ENCODE peak calls at places on chromosomes 13 and 19, in four cellular contexts. C is DMS79, E is M059J, L is suprapubic skin. Q is an unnamed sample.
A peak's percentile ranks its signal among the peaks of the same experiment; 100 is the strongest.

GRCh38 chr13:26529441-26529840 is 28.0 kb upstream of the WASF3 start:
- DNase-seq in L (no peak), E (peak; percentile 49), C (no peak), Q (peak; percentile 34)

GRCh38 chr19:55549500-55550320 is 4.4 kb upstream of the SBK3 start:
- DNase-seq in E (peak; percentile 71), C (peak; percentile 11), L (no peak), Q (peak; percentile 80)

GRCh38 chr19:48418317-48419064 is 25.0 kb downstream of the GRIN2D start:
- DNase-seq in L (no peak), E (peak; percentile 87), C (no peak), Q (no peak)

GRCh38 chr13:46893820-46894533 is 2.9 kb downstream of the HTR2A start:
- DNase-seq in E (peak; percentile 21), L (peak; percentile 84), C (no peak), Q (no peak)

GRCh38 chr13:73551736-73552135 is 492.9 kb downstream of the KLF5 start:
- DNase-seq in E (no peak), L (no peak), C (no peak), Q (no peak)

GRCh38 chr13:94181461-94182107 is 297.9 kb downstream of the DCT start:
- DNase-seq in L (no peak), E (no peak), C (no peak), Q (no peak)

GRCh38 chr19:40257096-40257517 is 28.0 kb downstream of the AKT2 start:
- DNase-seq in L (no peak), C (no peak), E (peak; percentile 22), Q (no peak)

GRCh38 chr19:5018224-5019015 is 49.5 kb downstream of the KDM4B start:
- DNase-seq in E (peak; percentile 66), L (no peak), C (no peak), Q (peak; percentile 47)

GRCh38 chr13:31045621-31046081 is 113.2 kb downstream of the TEX26 start:
- DNase-seq in E (peak; percentile 95), C (no peak), L (no peak), Q (peak; percentile 90)

GRCh38 chr19:5470264-5470671 is 15.1 kb downstream of the ZNRF4 start:
- DNase-seq in E (no peak), C (peak; percentile 15), L (no peak), Q (no peak)

GRCh38 chr19:5985098-5985783 is 7.3 kb upstream of the RANBP3 start:
- DNase-seq in C (no peak), E (peak; percentile 86), L (no peak), Q (no peak)

GRCh38 chr13:21689097-21689496 is 18.2 kb downstream of the FGF9 start:
- DNase-seq in E (no peak), L (no peak), C (no peak), Q (no peak)

GRCh38 chr19:56076413-56076998 is 44.6 kb downstream of the ZNF787 start:
- DNase-seq in C (peak; percentile 5), L (no peak), E (peak; percentile 54), Q (peak; percentile 37)

GRCh38 chr13:105050696-105051095 is 1484.8 kb downstream of the EFNB2 start:
- DNase-seq in C (no peak), E (peak; percentile 20), L (no peak), Q (no peak)

GRCh38 chr13:112116187-112116950 is 49.4 kb downstream of the SOX1 start:
- DNase-seq in E (no peak), L (peak; percentile 54), C (no peak), Q (no peak)

GRCh38 chr19:53877361-53877766 is 4.6 kb upstream of the PRKCG start:
- DNase-seq in C (no peak), L (no peak), E (peak; percentile 30), Q (no peak)

GRCh38 chr13:47420568-47420967 is 523.7 kb upstream of the HTR2A start:
- DNase-seq in L (no peak), E (peak; percentile 69), C (no peak), Q (no peak)

GRCh38 chr19:3464797-3465235 is 15.5 kb downstream of the SMIM24 start:
- DNase-seq in C (no peak), E (no peak), L (no peak), Q (no peak)

GRCh38 chr19:4081441-4082129 is 14.9 kb upstream of the ZBTB7A start:
- DNase-seq in E (no peak), L (no peak), C (no peak), Q (no peak)

GRCh38 chr13:83824120-83824519 is 58.2 kb downstream of the SLITRK1 start:
- DNase-seq in C (no peak), L (no peak), E (no peak), Q (no peak)

GRCh38 chr13:31725841-31726240 is 13.5 kb upstream of the RXFP2 start:
- DNase-seq in C (no peak), L (no peak), E (peak; percentile 84), Q (no peak)

GRCh38 chr19:15672580-15673175 is at the start of gene CYP4F12:
- DNase-seq in C (no peak), E (peak; percentile 59), L (peak; percentile 91), Q (no peak)

GRCh38 chr19:58563034-58563573 is 4.7 kb upstream of the UBE2M start:
- DNase-seq in E (no peak), C (no peak), L (no peak), Q (no peak)

GRCh38 chr13:77831870-77832269 is 86.8 kb downstream of the EDNRB start:
- DNase-seq in C (no peak), L (no peak), E (no peak), Q (no peak)

GRCh38 chr19:50729894-50730293 is 6.7 kb downstream of the CLEC11A start:
- DNase-seq in C (no peak), L (no peak), E (no peak), Q (no peak)

GRCh38 chr19:39007096-39007495 is 25.3 kb downstream of the FBXO27 start:
- DNase-seq in L (no peak), E (no peak), C (no peak), Q (no peak)

GRCh38 chr13:106507560-106508274 is 27.7 kb downstream of the EFNB2 start:
- DNase-seq in C (no peak), L (no peak), E (peak; percentile 95), Q (peak; percentile 41)

GRCh38 chr13:30149248-30149647 is 158.1 kb downstream of the KATNAL1 start:
- DNase-seq in C (no peak), E (peak; percentile 20), L (no peak), Q (no peak)

GRCh38 chr13:111484129-111484925 is 163.9 kb downstream of the TEX29 start:
- DNase-seq in C (no peak), L (peak; percentile 69), E (no peak), Q (no peak)

GRCh38 chr13:27549406-27549981 is 70.8 kb downstream of the LNX2 start:
- DNase-seq in L (no peak), E (no peak), C (no peak), Q (no peak)

GRCh38 chr13:24274452-24274971 is 34.9 kb upstream of the C1QTNF9 start:
- DNase-seq in C (no peak), E (no peak), L (no peak), Q (no peak)